ENCODE peak calls at places on chromosomes 12 and 14, in four cellular contexts. B is endothelial cell of umbilical vein, J is GM12878, X is K562. O is an unnamed sample.

GRCh38 chr14:89684139-89684538 is 267.1 kb upstream of the FOXN3 start:
- DNase-seq in X (no peak), B (no peak), J (no peak), O (no peak)

GRCh38 chr12:71476513-71476912 is 36.9 kb downstream of the LGR5 start:
- DNase-seq in B (no peak), X (no peak), J (no peak), O (peak; percentile 76)

GRCh38 chr12:123532808-123533649 is 490 bp downstream of the RILPL1 start:
- DNase-seq in J (no peak), B (peak; percentile 65), X (peak; percentile 34), O (peak; percentile 24)

GRCh38 chr12:58602179-58602578 is 318.1 kb downstream of the LRIG3 start:
- DNase-seq in J (no peak), X (no peak), B (no peak), O (peak; percentile 23)

GRCh38 chr14:50321009-50321660 is 9.0 kb downstream of the DMAC2L start:
- DNase-seq in X (peak; percentile 67), B (peak; percentile 96), J (peak; percentile 82), O (peak; percentile 98)

GRCh38 chr12:115176741-115177400 is 492.9 kb upstream of the TBX3 start:
- DNase-seq in J (no peak), X (no peak), B (no peak), O (no peak)

GRCh38 chr12:121970901-121971300 is 50.8 kb upstream of the BCL7A start:
- DNase-seq in B (no peak), X (no peak), J (no peak), O (no peak)

GRCh38 chr12:46358791-46359666 is 13.5 kb downstream of the SLC38A2 start:
- DNase-seq in B (no peak), X (no peak), J (no peak), O (no peak)

GRCh38 chr14:74368026-74368425 is 19.8 kb downstream of the VRTN start:
- DNase-seq in X (no peak), B (no peak), J (no peak), O (no peak)

GRCh38 chr12:92503977-92504966 is 198.5 kb upstream of the PLEKHG7 start:
- DNase-seq in B (no peak), J (no peak), X (no peak), O (no peak)

GRCh38 chr12:32201996-32202395 is 95.3 kb downstream of the BICD1 start:
- DNase-seq in J (no peak), X (no peak), B (peak; percentile 33), O (no peak)

GRCh38 chr12:82326905-82327503 is 31.2 kb downstream of the CCDC59 start:
- DNase-seq in J (no peak), B (peak; percentile 28), X (no peak), O (peak; percentile 28)

GRCh38 chr12:25585021-25585523 is 32.0 kb upstream of the LMNTD1 start:
- DNase-seq in X (no peak), J (no peak), B (peak; percentile 45), O (peak; percentile 17)

GRCh38 chr12:20189767-20190166 is 178.6 kb upstream of the PDE3A start:
- DNase-seq in B (no peak), X (no peak), J (no peak), O (no peak)

GRCh38 chr14:73251516-73252215 is 14.4 kb downstream of the PAPLN start:
- DNase-seq in J (no peak), B (no peak), X (no peak), O (no peak)

GRCh38 chr14:32068708-32069107 is 8.4 kb upstream of the ARHGAP5 start:
- DNase-seq in J (no peak), X (no peak), B (no peak), O (no peak)

GRCh38 chr14:78005325-78005724 is 164.8 kb upstream of the NRXN3 start:
- DNase-seq in J (peak; percentile 51), B (no peak), X (peak; percentile 32), O (no peak)

GRCh38 chr14:25006961-25007795 is 42.8 kb downstream of the STXBP6 start:
- DNase-seq in X (no peak), J (no peak), B (peak; percentile 67), O (peak; percentile 95)

GRCh38 chr12:108234155-108234554 is 105.0 kb downstream of the CMKLR1 start:
- DNase-seq in B (peak; percentile 3), J (no peak), X (no peak), O (no peak)

GRCh38 chr12:50788562-50788961 is 24.7 kb downstream of the ATF1 start:
- DNase-seq in B (no peak), X (no peak), J (no peak), O (peak; percentile 98)

GRCh38 chr14:101727611-101728010 is 33.9 kb upstream of the PPP2R5C start:
- DNase-seq in B (no peak), J (no peak), X (no peak), O (no peak)
- TF ChIP-seq FOS in B (no peak), J (no peak), X (no peak), O (no peak)

GRCh38 chr12:33562401-33562800 is 122.8 kb upstream of the SYT10 start:
- DNase-seq in J (no peak), X (no peak), B (no peak), O (no peak)
- H3K27ac ChIP-seq in J (no peak overlapping the region), X (no peak overlapping the region), B (no peak overlapping the region), O (no peak overlapping the region)

GRCh38 chr14:87993485-87993809 is 465 bp upstream of the GALC start:
- DNase-seq in J (no peak), B (no peak), X (no peak), O (no peak)

GRCh38 chr14:87995500-87996275 is 2.7 kb upstream of the GALC start:
- DNase-seq in B (no peak), X (peak; percentile 24), J (no peak), O (no peak)

GRCh38 chr14:87994974-87995373 is 2.0 kb upstream of the GALC start:
- DNase-seq in X (no peak), B (no peak), J (peak; percentile 83), O (no peak)

GRCh38 chr14:87998414-87998813 is 5.4 kb upstream of the GALC start:
- DNase-seq in J (no peak), B (no peak), X (no peak), O (no peak)

DNA sequence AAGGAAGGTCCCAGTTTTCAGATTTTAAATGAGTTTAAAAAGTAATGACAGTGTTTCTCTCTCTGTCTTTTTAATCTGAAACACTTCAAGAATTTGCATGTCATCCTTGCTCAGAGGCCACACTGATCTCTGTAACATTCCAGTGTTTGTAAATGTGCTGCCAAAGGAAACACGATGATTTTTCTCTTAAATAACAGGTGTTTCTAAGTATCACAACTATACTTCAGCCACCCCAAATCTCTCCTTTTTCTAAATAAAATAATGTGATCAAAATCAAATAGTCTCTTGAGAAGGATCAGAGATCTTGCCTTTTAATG is 3.3 kb upstream of the GALC start:
- DNase-seq in J (no peak), B (no peak), X (no peak), O (peak; percentile 39)
- TF ChIP-seq FOS in J (no peak), B (no peak), X (no peak), O (no peak)

DNA sequence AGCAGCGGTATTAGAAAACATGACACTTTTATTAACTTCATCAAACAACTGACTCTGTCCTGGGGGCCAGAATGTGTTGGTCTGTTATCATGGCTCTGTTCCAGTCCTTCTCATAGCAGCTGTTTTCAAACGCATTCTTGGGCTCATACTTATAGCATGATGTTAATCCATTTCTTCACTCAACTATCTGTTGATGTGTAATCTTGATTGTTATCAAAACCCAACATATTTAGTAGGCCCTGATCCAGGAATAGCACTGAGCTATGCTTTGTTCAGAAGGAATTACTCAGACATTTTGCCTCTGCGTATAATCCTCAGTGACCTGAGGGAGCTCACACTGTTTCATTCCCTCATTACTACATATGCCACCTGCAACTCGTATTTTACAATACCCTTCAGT is 315.9 kb downstream of the BMP4 start:
- DNase-seq in X (no peak), B (peak; percentile 13), J (no peak), O (peak; percentile 75)
- H3K27ac ChIP-seq in X (no peak overlapping the region), B (no peak overlapping the region), J (no peak overlapping the region), O (no peak overlapping the region)

DNA sequence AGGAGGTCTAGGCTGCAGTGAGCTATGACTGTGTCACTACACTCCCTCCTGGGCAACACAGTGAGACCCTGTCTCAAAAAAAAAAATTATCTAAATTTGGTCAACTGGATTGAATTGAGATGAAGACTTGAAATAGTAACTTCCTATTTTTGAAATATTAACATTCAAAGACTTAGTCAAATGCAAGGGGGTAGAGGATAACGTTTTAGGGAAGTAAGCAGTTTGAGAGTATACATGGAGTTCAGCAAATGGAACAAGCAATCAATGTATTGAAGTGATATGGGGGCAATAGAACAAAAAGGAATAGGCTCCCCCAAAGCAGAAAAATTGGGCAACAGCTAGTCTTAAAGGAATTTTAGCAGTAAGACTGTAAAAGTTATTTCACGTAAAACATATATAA is 4.7 kb upstream of the MFAP5 start:
- DNase-seq in B (no peak), X (no peak), J (no peak), O (no peak)
- TF ChIP-seq FOS in B (no peak), X (no peak), J (no peak), O (no peak)

O was measured in IMR-90.